ENCODE peak calls at places on chromosomes 1 and 21, in ten cellular contexts. N is GM13976, J is HFF-Myc, R is BE2C, U is fibroblast of villous mesenchyme, E is upper lobe of right lung, Z is body of pancreas, S is AG09309, F is GM20000, Q is endothelial cell. I is an unnamed sample.

GRCh38 chr1:23216771-23217420 is 406 bp downstream of the HTR1D start:
- DNase-seq in N (peak), J (no peak), R (peak), U (no peak), E (no peak), Z (no peak), S (no peak), F (peak), Q (peak), I (peak)

GRCh38 chr1:156691665-156692408 is 13.5 kb downstream of the CRABP2 start:
- DNase-seq in N (no peak), J (no peak), R (peak), U (no peak), E (peak), Z (no peak), S (no peak), F (no peak), Q (peak), I (peak)

GRCh38 chr1:206715552-206716518 is 31.1 kb downstream of the MAPKAPK2 start:
- DNase-seq in N (no peak), J (no peak), R (no peak), U (no peak), E (peak), Z (no peak), S (no peak), F (no peak), Q (no peak), I (no peak)

GRCh38 chr1:960371-961131 is at the start of gene KLHL17:
- DNase-seq in N (peak), J (no peak), R (peak), U (peak), E (peak), Z (peak), S (no peak), F (peak), Q (peak), I (peak)

GRCh38 chr21:45618846-45619485 is 24.6 kb upstream of the PCBP3 start:
- DNase-seq in N (no peak), J (no peak), R (peak), U (no peak), E (peak), Z (no peak), S (no peak), F (no peak), Q (no peak), I (peak)

GRCh38 chr1:172946814-172947507 is 103.8 kb downstream of the TNFSF18 start:
- DNase-seq in N (no peak), J (no peak), R (no peak), U (no peak), E (no peak), Z (no peak), S (no peak), F (no peak), Q (no peak), I (no peak)

GRCh38 chr1:201731142-201731541 is 97.8 kb upstream of the IPO9 start:
- DNase-seq in N (no peak), J (no peak), R (no peak), U (no peak), E (no peak), Z (no peak), S (no peak), F (no peak), Q (no peak), I (no peak)

GRCh38 chr1:115978292-115978941 is 2.1 kb downstream of the SLC22A15 start:
- DNase-seq in N (no peak), J (no peak), R (no peak), U (no peak), E (no peak), Z (no peak), S (no peak), F (no peak), Q (no peak), I (no peak)

GRCh38 chr1:183161391-183161790 is 24.7 kb upstream of the LAMC2 start:
- DNase-seq in N (no peak), J (no peak), R (no peak), U (no peak), E (no peak), Z (no peak), S (no peak), F (no peak), Q (no peak), I (no peak)

GRCh38 chr1:57060451-57060850 is 94.6 kb upstream of the C8B start:
- DNase-seq in N (no peak), J (no peak), R (no peak), U (no peak), E (no peak), Z (no peak), S (no peak), F (no peak), Q (no peak), I (no peak)

GRCh38 chr1:45272943-45273342 is 53.8 kb upstream of the HPDL start:
- DNase-seq in N (no peak), J (peak), R (no peak), U (peak), E (no peak), Z (no peak), S (peak), F (no peak), Q (no peak), I (peak)

GRCh38 chr1:109644670-109645069 is 11.2 kb upstream of the GSTM4 start:
- DNase-seq in N (no peak), J (no peak), R (no peak), U (peak), E (peak), Z (no peak), S (no peak), F (no peak), Q (no peak), I (no peak)

GRCh38 chr1:2587860-2588571 is 1.4 kb downstream of the PRXL2B start:
- DNase-seq in N (no peak), J (no peak), R (no peak), U (no peak), E (peak), Z (no peak), S (no peak), F (peak), Q (no peak), I (no peak)

GRCh38 chr1:117606608-117607261 is 887 bp downstream of the TENT5C start:
- DNase-seq in N (no peak), J (no peak), R (no peak), U (peak), E (peak), Z (peak), S (no peak), F (peak), Q (no peak), I (peak)

GRCh38 chr1:8858112-8858668 is 20.3 kb downstream of the ENO1 start:
- DNase-seq in N (no peak), J (peak), R (no peak), U (peak), E (no peak), Z (no peak), S (no peak), F (no peak), Q (peak), I (no peak)

GRCh38 chr1:26546375-26546774 is 16.8 kb downstream of the RPS6KA1 start:
- DNase-seq in N (no peak), J (no peak), R (no peak), U (no peak), E (no peak), Z (no peak), S (no peak), F (no peak), Q (no peak), I (no peak)

GRCh38 chr21:29022141-29022540 is 2.3 kb upstream of the USP16 start:
- DNase-seq in N (no peak), J (no peak), R (no peak), U (no peak), E (no peak), Z (no peak), S (no peak), F (no peak), Q (no peak), I (no peak)

GRCh38 chr1:204172404-204173049 is 6.4 kb upstream of the REN start:
- DNase-seq in N (no peak), J (no peak), R (no peak), U (peak), E (no peak), Z (no peak), S (no peak), F (no peak), Q (no peak), I (no peak)

GRCh38 chr1:32876341-32877210 is 5.9 kb upstream of the FNDC5 start:
- DNase-seq in N (peak), J (no peak), R (peak), U (peak), E (peak), Z (peak), S (no peak), F (peak), Q (peak), I (peak)

GRCh38 chr1:225766967-225767413 is 10.6 kb upstream of the SRP9 start:
- DNase-seq in N (no peak), J (peak), R (peak), U (peak), E (no peak), Z (peak), S (peak), F (no peak), Q (no peak), I (peak)

GRCh38 chr1:148161252-148161901 is 9.3 kb upstream of the NBPF11 start:
- DNase-seq in N (no peak), J (no peak), R (no peak), U (no peak), E (peak), Z (no peak), S (no peak), F (no peak), Q (no peak), I (no peak)

GRCh38 chr1:2783435-2784397 is 17.8 kb downstream of the TTC34 start:
- DNase-seq in N (no peak), J (no peak), R (no peak), U (no peak), E (no peak), Z (peak), S (no peak), F (no peak), Q (no peak), I (no peak)

GRCh38 chr1:159924025-159924790 is 1.1 kb downstream of the TAGLN2 start:
- DNase-seq in N (peak), J (no peak), R (peak), U (peak), E (peak), Z (peak), S (peak), F (peak), Q (peak), I (peak)

GRCh38 chr1:31668303-31668883 is 23.7 kb upstream of the PEF1 start:
- DNase-seq in N (no peak), J (no peak), R (peak), U (no peak), E (peak), Z (no peak), S (no peak), F (no peak), Q (no peak), I (no peak)

GRCh38 chr1:238764779-238765178 is 621.6 kb upstream of the CHRM3 start:
- DNase-seq in N (no peak), J (no peak), R (no peak), U (no peak), E (no peak), Z (no peak), S (no peak), F (no peak), Q (no peak), I (no peak)

GRCh38 chr21:37176716-37177115 is 90.4 kb downstream of the VPS26C start:
- DNase-seq in N (no peak), J (no peak), R (no peak), U (no peak), E (no peak), Z (peak), S (no peak), F (no peak), Q (no peak), I (no peak)

GRCh38 chr1:217078010-217078704 is 354.9 kb upstream of the ESRRG start:
- DNase-seq in N (no peak), J (no peak), R (no peak), U (no peak), E (no peak), Z (peak), S (no peak), F (no peak), Q (no peak), I (peak)

GRCh38 chr1:84375965-84376910 is 22.0 kb upstream of the DNASE2B start:
- DNase-seq in N (no peak), J (no peak), R (no peak), U (peak), E (no peak), Z (no peak), S (no peak), F (no peak), Q (no peak), I (no peak)

GRCh38 chr1:111586112-111586511 is 33.5 kb upstream of the RAP1A start:
- DNase-seq in N (no peak), J (no peak), R (no peak), U (no peak), E (no peak), Z (no peak), S (no peak), F (no peak), Q (no peak), I (no peak)

GRCh38 chr21:43719748-43720538 is 1.0 kb downstream of the PDXK start:
- DNase-seq in N (no peak), J (no peak), R (no peak), U (no peak), E (peak), Z (peak), S (no peak), F (no peak), Q (no peak), I (no peak)

GRCh38 chr1:206930210-206930798 is 8.6 kb upstream of the FCMR start:
- DNase-seq in N (peak), J (no peak), R (no peak), U (no peak), E (no peak), Z (peak), S (no peak), F (peak), Q (no peak), I (no peak)

GRCh38 chr1:200359610-200360163 is 50.1 kb downstream of the ZNF281 start:
- DNase-seq in N (no peak), J (no peak), R (no peak), U (peak), E (no peak), Z (no peak), S (peak), F (no peak), Q (no peak), I (peak)

DNA sequence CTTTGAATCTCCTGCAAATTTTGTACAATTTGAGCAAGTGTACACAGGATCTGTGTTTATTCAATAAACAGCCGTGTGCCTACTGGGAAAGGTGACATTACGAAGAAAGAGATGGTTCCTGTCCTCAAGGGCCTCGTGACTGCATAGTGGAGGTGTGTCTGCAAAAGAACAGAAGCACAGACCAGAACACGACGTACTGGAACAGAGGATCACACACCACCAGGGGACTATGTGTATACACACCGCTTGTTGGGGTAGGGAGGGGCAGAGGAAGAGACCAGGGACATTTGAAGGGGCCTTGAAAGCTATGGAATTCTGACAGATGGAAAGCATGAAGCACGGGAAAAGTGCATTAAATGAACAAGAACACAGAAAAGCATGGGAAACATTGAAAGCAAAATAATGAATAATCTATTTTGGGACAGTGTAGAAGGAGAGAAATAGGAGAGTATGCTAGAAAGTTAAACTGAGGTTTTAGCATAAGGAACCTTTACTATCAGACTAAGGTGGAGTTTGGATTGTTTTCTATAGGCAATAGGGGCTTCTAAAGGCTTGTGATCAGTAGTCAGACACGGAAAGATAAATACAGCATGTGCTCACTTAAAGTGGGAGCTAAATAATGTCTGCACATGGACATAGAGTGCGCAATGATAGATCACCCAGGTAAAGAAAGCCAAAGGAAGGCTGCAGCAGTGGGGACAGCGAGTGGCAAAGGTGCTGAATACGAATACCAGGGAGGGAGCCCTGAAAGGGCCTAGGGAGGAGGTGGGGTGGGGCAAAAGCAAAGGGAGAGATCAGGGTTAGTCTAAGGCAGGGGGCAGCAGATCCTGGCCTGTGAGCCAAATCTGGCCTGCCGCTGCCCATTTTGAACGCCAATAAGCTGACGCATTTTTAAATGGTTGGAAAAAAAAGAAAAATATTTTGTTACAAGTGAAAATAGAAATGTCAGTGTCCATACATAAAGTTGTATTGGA is 11.0 kb downstream of the JAK1 start:
- DNase-seq in N (no peak), J (no peak), R (no peak), U (no peak), E (no peak), Z (peak), S (no peak), F (no peak), Q (no peak), I (no peak)
- TF ChIP-seq CTCF in N (no peak), J (no peak), R (no peak), U (no peak), E (no peak), Z (peak), S (no peak), F (no peak), Q (no peak), I (no peak)

GRCh38 chr21:31117046-31117916 is 79.0 kb upstream of the KRTAP19-8 start:
- DNase-seq in N (no peak), J (no peak), R (no peak), U (peak), E (no peak), Z (no peak), S (peak), F (no peak), Q (no peak), I (peak)
- TF ChIP-seq CTCF in N (no peak), J (no peak), R (peak), U (no peak), E (no peak), Z (no peak), S (no peak), F (no peak), Q (no peak), I (no peak)

GRCh38 chr1:25523512-25523911 is 19.9 kb upstream of the LDLRAP1 start:
- DNase-seq in N (no peak), J (no peak), R (no peak), U (peak), E (no peak), Z (no peak), S (no peak), F (no peak), Q (peak), I (no peak)
- TF ChIP-seq CTCF in N (no peak), J (no peak), R (no peak), U (peak), E (no peak), Z (no peak), S (peak), F (peak), Q (no peak), I (no peak)

DNA sequence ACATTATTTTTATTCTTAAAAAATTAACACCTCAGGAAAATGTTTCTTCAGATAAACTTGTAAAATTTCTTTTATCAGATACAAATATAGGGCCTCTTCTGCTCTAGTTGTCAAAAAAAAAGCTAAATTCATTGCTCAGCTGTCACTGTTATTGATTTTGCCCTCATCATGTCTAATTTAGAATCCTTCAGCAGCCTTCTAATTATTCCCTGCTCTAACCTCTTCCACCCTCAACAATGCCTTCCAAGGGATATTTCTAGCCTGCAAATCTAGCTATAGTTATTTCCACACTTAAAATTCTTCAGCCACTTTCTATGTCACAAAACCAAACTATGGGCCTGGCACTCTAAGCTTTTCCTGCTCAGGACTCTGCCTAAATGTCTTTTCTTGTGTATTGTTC is 25.2 kb downstream of the PDE4B start:
- DNase-seq in N (no peak), J (no peak), R (no peak), U (no peak), E (no peak), Z (no peak), S (no peak), F (no peak), Q (no peak), I (no peak)
- TF ChIP-seq CTCF in N (no peak), J (no peak), R (no peak), U (no peak), E (no peak), Z (no peak), S (no peak), F (no peak), Q (no peak), I (no peak)